ENCODE peak calls at places on chromosomes 16 and 17, in six cellular contexts. One of them, this sample, is unnamed.

GRCh38 chr16:75921281-75921680 is 195.0 kb upstream of the CPHXL start:
- DNase-seq in AG10803: no peak
- DNase-seq in GM12865: no peak
- DNase-seq in GM20000: no peak
- DNase-seq in body of pancreas: no peak
- DNase-seq in AG04450: no peak
- DNase-seq in this sample: no peak

GRCh38 chr17:6928193-6928592 is 67.7 kb upstream of the ALOX12 start:
- DNase-seq in AG10803: no peak
- DNase-seq in body of pancreas: no peak
- DNase-seq in GM12865: no peak
- DNase-seq in AG04450: no peak
- DNase-seq in GM20000: no peak
- DNase-seq in this sample: no peak

GRCh38 chr17:79048826-79049755 is 25.1 kb downstream of the C1QTNF1 start:
- DNase-seq in AG10803: no peak
- DNase-seq in GM12865: no peak
- DNase-seq in GM20000: peak
- DNase-seq in AG04450: no peak
- DNase-seq in body of pancreas: no peak
- DNase-seq in this sample: peak

GRCh38 chr17:27481327-27481726 is 25.1 kb downstream of the KSR1 start:
- DNase-seq in GM20000: no peak
- DNase-seq in GM12865: peak
- DNase-seq in AG10803: no peak
- DNase-seq in AG04450: no peak
- DNase-seq in body of pancreas: no peak
- DNase-seq in this sample: no peak

GRCh38 chr17:2784864-2785263 is 11.4 kb upstream of the RAP1GAP2 start:
- DNase-seq in GM20000: no peak
- DNase-seq in AG04450: no peak
- DNase-seq in AG10803: no peak
- DNase-seq in body of pancreas: no peak
- DNase-seq in GM12865: no peak
- DNase-seq in this sample: no peak

GRCh38 chr17:68310141-68310540 is 18.8 kb downstream of the ARSG start:
- DNase-seq in GM12865: no peak
- DNase-seq in AG10803: no peak
- DNase-seq in GM20000: no peak
- DNase-seq in body of pancreas: no peak
- DNase-seq in AG04450: no peak
- DNase-seq in this sample: no peak

GRCh38 chr16:75566889-75567255 is 693 bp downstream of the GABARAPL2 start:
- DNase-seq in GM20000: peak
- DNase-seq in body of pancreas: peak
- DNase-seq in AG10803: no peak
- DNase-seq in AG04450: no peak
- DNase-seq in GM12865: peak
- DNase-seq in this sample: no peak

GRCh38 chr16:86727131-86727530 is 148.8 kb downstream of the FOXL1 start:
- DNase-seq in AG10803: no peak
- DNase-seq in AG04450: no peak
- DNase-seq in GM20000: no peak
- DNase-seq in GM12865: no peak
- DNase-seq in body of pancreas: no peak
- DNase-seq in this sample: no peak

GRCh38 chr16:76946879-76947278 is 244.1 kb upstream of the MON1B start:
- DNase-seq in AG10803: peak
- DNase-seq in body of pancreas: no peak
- DNase-seq in GM20000: no peak
- DNase-seq in GM12865: peak
- DNase-seq in AG04450: peak
- DNase-seq in this sample: no peak

GRCh38 chr17:79023180-79023705 is 726 bp upstream of the C1QTNF1 start:
- DNase-seq in AG10803: no peak
- DNase-seq in GM12865: no peak
- DNase-seq in body of pancreas: peak
- DNase-seq in AG04450: no peak
- DNase-seq in GM20000: no peak
- DNase-seq in this sample: no peak

GRCh38 chr16:89140981-89141883 is 30.3 kb upstream of the CDH15 start:
- DNase-seq in body of pancreas: no peak
- DNase-seq in AG10803: no peak
- DNase-seq in AG04450: no peak
- DNase-seq in GM20000: no peak
- DNase-seq in GM12865: no peak
- DNase-seq in this sample: no peak

GRCh38 chr16:59195242-59195641 is 461.1 kb upstream of the GOT2 start:
- DNase-seq in AG10803: no peak
- DNase-seq in AG04450: no peak
- DNase-seq in body of pancreas: no peak
- DNase-seq in GM12865: no peak
- DNase-seq in GM20000: no peak
- DNase-seq in this sample: no peak

GRCh38 chr16:69107311-69107962 is 2.0 kb downstream of the HAS3 start:
- DNase-seq in GM12865: no peak
- DNase-seq in AG04450: no peak
- DNase-seq in body of pancreas: peak
- DNase-seq in GM20000: peak
- DNase-seq in AG10803: peak
- DNase-seq in this sample: no peak

GRCh38 chr16:11356573-11357331 is 11.5 kb downstream of the RMI2 start:
- DNase-seq in GM20000: peak
- DNase-seq in GM12865: peak
- DNase-seq in AG10803: peak
- DNase-seq in body of pancreas: peak
- DNase-seq in AG04450: no peak
- DNase-seq in this sample: no peak
- TF ChIP-seq CTCF in GM20000: peak
- TF ChIP-seq CTCF in GM12865: peak
- TF ChIP-seq CTCF in AG10803: peak
- TF ChIP-seq CTCF in body of pancreas: peak
- TF ChIP-seq CTCF in AG04450: peak
- TF ChIP-seq CTCF in this sample: no peak

GRCh38 chr17:63573634-63574033 is 23.4 kb downstream of the DCAF7 start:
- DNase-seq in AG04450: no peak
- DNase-seq in body of pancreas: no peak
- DNase-seq in GM12865: no peak
- DNase-seq in GM20000: no peak
- DNase-seq in AG10803: peak
- DNase-seq in this sample: no peak
- TF ChIP-seq CTCF in AG04450: peak
- TF ChIP-seq CTCF in body of pancreas: peak
- TF ChIP-seq CTCF in GM12865: no peak
- TF ChIP-seq CTCF in GM20000: no peak
- TF ChIP-seq CTCF in AG10803: peak
- TF ChIP-seq CTCF in this sample: no peak

GRCh38 chr17:77512062-77512946 is 371.5 kb downstream of the SEC14L1 start:
- DNase-seq in body of pancreas: no peak
- DNase-seq in GM20000: no peak
- DNase-seq in GM12865: no peak
- DNase-seq in AG04450: no peak
- DNase-seq in AG10803: peak
- DNase-seq in this sample: no peak
- TF ChIP-seq CTCF in body of pancreas: no peak
- TF ChIP-seq CTCF in GM20000: no peak
- TF ChIP-seq CTCF in GM12865: no peak
- TF ChIP-seq CTCF in AG04450: no peak
- TF ChIP-seq CTCF in AG10803: no peak
- TF ChIP-seq CTCF in this sample: no peak

GRCh38 chr16:57423152-57423551 is 18.6 kb downstream of the CCL17 start:
- DNase-seq in GM12865: no peak
- DNase-seq in AG10803: no peak
- DNase-seq in body of pancreas: no peak
- DNase-seq in GM20000: no peak
- DNase-seq in AG04450: no peak
- DNase-seq in this sample: no peak
- TF ChIP-seq CTCF in GM12865: no peak
- TF ChIP-seq CTCF in AG10803: no peak
- TF ChIP-seq CTCF in body of pancreas: no peak
- TF ChIP-seq CTCF in GM20000: no peak
- TF ChIP-seq CTCF in AG04450: no peak
- TF ChIP-seq CTCF in this sample: no peak